ENCODE peak calls at places on chromosomes 4 and X, in six cellular contexts. S, U, Z, C, O and K are unnamed samples.

GRCh38 chrX:100297732-100298131 is 112.3 kb downstream of the PCDH19 start:
- DNase-seq in O (no peak), C (no peak), S (no peak), U (no peak), Z (no peak), K (no peak)

GRCh38 chrX:53882331-53882730 is 161.9 kb downstream of the PHF8 start:
- DNase-seq in O (no peak), C (peak), S (peak), Z (no peak), U (no peak), K (peak)

GRCh38 chrX:70322784-70323183 is 32.9 kb downstream of the KIF4A start:
- DNase-seq in C (no peak), O (no peak), S (no peak), Z (no peak), U (no peak), K (no peak)

GRCh38 chr4:108126806-108127205 is 41.9 kb downstream of the LEF1 start:
- DNase-seq in O (no peak), S (no peak), Z (no peak), C (no peak), U (no peak), K (no peak)

GRCh38 chr4:13821522-13821921 is 194.0 kb upstream of the BOD1L1 start:
- DNase-seq in C (no peak), O (no peak), S (no peak), Z (no peak), U (no peak), K (no peak)

GRCh38 chr4:19224820-19225219 is 1026.9 kb upstream of the SLIT2 start:
- DNase-seq in S (peak), Z (no peak), O (no peak), C (no peak), U (no peak), K (no peak)

GRCh38 chrX:153573999-153574398 is 24.9 kb downstream of the CCNQ start:
- DNase-seq in O (no peak), S (no peak), C (no peak), U (no peak), Z (no peak), K (no peak)

GRCh38 chrX:13702390-13702789 is 13.5 kb downstream of the RAB9A start:
- DNase-seq in O (no peak), C (no peak), U (no peak), S (no peak), Z (no peak), K (no peak)

GRCh38 chr4:139921551-139922184 is 232.3 kb downstream of the MAML3 start:
- DNase-seq in C (no peak), O (peak), S (no peak), Z (no peak), U (no peak), K (no peak)

GRCh38 chrX:9864011-9864410 is 77.8 kb downstream of the SHROOM2 start:
- DNase-seq in O (no peak), S (peak), Z (no peak), C (no peak), U (no peak), K (no peak)

GRCh38 chr4:136725286-136726081 is 806.8 kb downstream of the PCDH18 start:
- DNase-seq in U (no peak), S (no peak), O (no peak), Z (no peak), C (no peak), K (no peak)

GRCh38 chr4:183838987-183839712 is 66.0 kb upstream of the STOX2 start:
- DNase-seq in S (peak), Z (no peak), C (no peak), O (no peak), U (no peak), K (no peak)

GRCh38 chr4:123381996-123382395 is 14.6 kb upstream of the SPRY1 start:
- DNase-seq in U (no peak), Z (no peak), C (no peak), O (no peak), S (no peak), K (no peak)

GRCh38 chr4:73998040-73999011 is at the start of gene CXCL5:
- DNase-seq in Z (peak), U (peak), S (peak), O (peak), C (no peak), K (no peak)

GRCh38 chrX:124228849-124229248 is 103.6 kb upstream of the TEX13D start:
- DNase-seq in S (no peak), C (no peak), U (no peak), O (no peak), Z (no peak), K (no peak)

GRCh38 chr4:116016201-116016600 is 902.8 kb upstream of the NDST4 start:
- DNase-seq in O (peak), Z (peak), C (no peak), U (no peak), S (no peak), K (no peak)

GRCh38 chr4:1590244-1590643 is 93.9 kb downstream of the FAM53A start:
- DNase-seq in C (no peak), Z (no peak), S (no peak), O (peak), U (peak), K (no peak)

GRCh38 chrX:11890843-11891514 is 132.9 kb downstream of the MSL3 start:
- DNase-seq in C (no peak), Z (peak), U (peak), S (no peak), O (peak), K (no peak)

GRCh38 chr4:137677851-137678250 is 145.6 kb upstream of the PCDH18 start:
- DNase-seq in Z (no peak), U (no peak), C (no peak), O (no peak), S (no peak), K (no peak)

GRCh38 chr4:675036-675804 is 878 bp downstream of the MYL5 start:
- DNase-seq in O (peak), U (peak), S (no peak), Z (no peak), C (no peak), K (no peak)

GRCh38 chrX:100194073-100194775 is 215.8 kb downstream of the PCDH19 start:
- DNase-seq in U (no peak), Z (no peak), S (no peak), O (no peak), C (no peak), K (no peak)

GRCh38 chrX:150503898-150504219 is 64.6 kb upstream of the MTM1 start:
- DNase-seq in O (peak), S (no peak), U (no peak), Z (no peak), C (no peak), K (no peak)

DNA sequence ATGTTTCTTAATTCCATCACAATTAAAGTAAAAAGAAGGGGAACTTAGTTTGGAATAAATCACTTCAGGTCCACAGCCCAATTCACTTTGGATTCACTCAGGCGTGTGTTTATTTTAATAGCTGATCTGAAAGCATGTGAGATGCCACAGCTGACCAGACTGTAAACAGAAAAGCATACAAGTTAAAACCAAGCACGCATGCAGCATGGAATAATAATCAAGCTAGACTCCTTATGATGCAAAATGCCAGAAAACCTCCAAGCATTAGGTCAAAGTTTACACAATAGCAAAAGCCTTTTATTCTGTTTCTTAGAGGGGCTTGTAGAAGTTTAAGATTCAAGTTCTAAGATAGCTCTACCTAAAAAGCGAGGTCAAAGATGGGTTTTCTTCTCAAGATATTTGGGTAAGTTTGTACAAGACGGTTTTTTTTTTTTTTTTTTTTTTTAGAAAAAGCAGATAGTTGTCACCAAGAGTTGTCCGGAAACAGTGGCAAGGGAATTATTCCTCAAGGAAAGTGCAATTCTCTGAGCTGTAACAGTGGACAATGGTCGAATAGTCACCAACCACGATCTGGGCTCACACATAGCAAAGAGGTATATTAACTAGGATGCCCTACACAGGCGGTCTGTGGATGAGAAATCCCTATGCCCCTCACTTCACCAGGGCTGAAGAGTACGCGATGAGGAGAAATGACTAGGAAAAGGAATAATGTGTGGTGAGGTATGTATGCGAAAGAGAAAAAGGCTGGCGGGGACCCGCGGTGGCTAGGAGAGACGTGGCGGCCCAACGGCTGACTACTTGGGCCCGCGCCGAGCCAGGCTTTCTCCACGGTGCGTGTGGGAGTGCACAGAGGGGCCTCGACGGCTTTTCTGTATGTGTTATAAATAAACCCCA is 680 bp upstream of the PRRG1 start:
- DNase-seq in S (peak), O (no peak), U (no peak), Z (no peak), C (no peak), K (no peak)
- TF ChIP-seq CTCF in S (no peak), O (no peak), U (no peak), Z (no peak), C (no peak), K (no peak)

GRCh38 chr4:109875106-109875505 is 27.2 kb downstream of the LRIT3 start:
- DNase-seq in Z (no peak), S (no peak), C (no peak), O (no peak), U (no peak), K (no peak)
- H3K4me3 ChIP-seq in Z (no peak), S (no peak), C (no peak), O (no peak), U (no peak), K (no peak)

DNA sequence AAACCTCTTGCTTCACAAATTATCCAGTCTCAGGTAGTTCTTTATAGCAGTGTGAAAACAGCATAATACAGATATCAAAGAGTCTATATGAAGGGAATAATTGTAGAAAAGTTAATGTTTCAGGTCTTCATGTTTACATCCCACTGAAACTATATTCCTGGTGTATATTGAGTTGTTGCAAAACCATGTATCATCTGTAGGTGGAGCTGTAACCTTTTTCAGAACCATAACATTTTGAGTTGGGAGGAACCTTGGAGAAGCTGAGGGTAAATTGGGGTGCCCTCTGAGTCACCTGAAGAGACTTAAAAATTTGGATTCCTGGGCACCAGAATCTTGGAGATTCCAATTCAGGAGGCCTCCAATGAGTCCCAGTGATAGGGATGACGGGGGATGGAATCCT is 51.9 kb upstream of the TAPT1 start:
- DNase-seq in C (no peak), S (no peak), U (no peak), Z (no peak), O (no peak), K (no peak)
- TF ChIP-seq CTCF in C (peak), S (no peak), U (no peak), Z (no peak), O (no peak), K (peak)

GRCh38 chr4:121824171-121824527 is 466 bp upstream of the CCNA2 start:
- DNase-seq in O (no peak), S (no peak), U (no peak), Z (no peak), C (no peak), K (no peak)
- H3K4me3 ChIP-seq in O (peak), S (peak), U (peak), Z (peak), C (peak), K (peak)

GRCh38 chrX:4762196-4762595 is 1048.7 kb upstream of the PRKX start:
- DNase-seq in O (no peak), Z (no peak), U (no peak), C (no peak), S (no peak), K (no peak)
- TF ChIP-seq CTCF in O (no peak), Z (no peak), U (no peak), C (no peak), S (no peak), K (no peak)